ENCODE peak calls at places on chromosomes 3 and 15, in five cellular contexts. Y is AG09319, Q is GM23248, T is HTR-8/SVneo, A is SW480. W is an unnamed sample.

GRCh38 chr15:57556040-57556439 is 35.7 kb upstream of the MYZAP start:
- DNase-seq in Y (no peak), Q (no peak), T (no peak), A (no peak), W (no peak)

GRCh38 chr3:58093573-58094195 is 85.5 kb downstream of the FLNB start:
- DNase-seq in Y (no peak), Q (peak), T (peak), A (peak), W (no peak)

GRCh38 chr3:127784283-127784682 is 38.0 kb downstream of the MGLL start:
- DNase-seq in Y (no peak), Q (no peak), T (no peak), A (no peak), W (no peak)

GRCh38 chr15:77804210-77804609 is 171.5 kb upstream of the LINGO1 start:
- DNase-seq in Y (no peak), Q (peak), T (no peak), A (no peak), W (no peak)

GRCh38 chr15:94057305-94057704 is 174.1 kb upstream of the MCTP2 start:
- DNase-seq in Y (no peak), Q (no peak), T (no peak), A (no peak), W (no peak)

GRCh38 chr15:74775894-74776293 is 6.0 kb upstream of the CSK start:
- DNase-seq in Y (no peak), Q (no peak), T (no peak), A (no peak), W (no peak)

GRCh38 chr15:52943746-52944145 is 153.6 kb upstream of the ONECUT1 start:
- DNase-seq in Y (no peak), Q (no peak), T (no peak), A (no peak), W (no peak)

GRCh38 chr3:16595778-16596177 is 9.4 kb downstream of the DAZL start:
- DNase-seq in Y (no peak), Q (peak), T (no peak), A (peak), W (no peak)

GRCh38 chr15:25391971-25392733 is 46.7 kb downstream of the UBE3A start:
- DNase-seq in Y (peak), Q (peak), T (peak), A (no peak), W (peak)

GRCh38 chr3:134066539-134067310 is 37.0 kb upstream of the SLCO2A1 start:
- DNase-seq in Y (no peak), Q (peak), T (no peak), A (no peak), W (no peak)

GRCh38 chr15:69704685-69705084 is 252.1 kb downstream of the RPLP1 start:
- DNase-seq in Y (no peak), Q (peak), T (no peak), A (no peak), W (no peak)

GRCh38 chr15:23855947-23856346 is 168.8 kb upstream of the NDN start:
- DNase-seq in Y (no peak), Q (no peak), T (no peak), A (no peak), W (no peak)

GRCh38 chr15:89472785-89473256 is 23.6 kb downstream of the RHCG start:
- DNase-seq in Y (peak), Q (peak), T (peak), A (peak), W (no peak)

GRCh38 chr3:112394008-112394616 is 61.2 kb downstream of the CD200 start:
- DNase-seq in Y (no peak), Q (peak), T (no peak), A (no peak), W (no peak)

GRCh38 chr3:114902691-114903101 is 244.4 kb downstream of the ZBTB20 start:
- DNase-seq in Y (no peak), Q (peak), T (no peak), A (no peak), W (no peak)

GRCh38 chr3:65902304-65902793 is 136.4 kb downstream of the MAGI1 start:
- DNase-seq in Y (no peak), Q (no peak), T (no peak), A (no peak), W (no peak)

GRCh38 chr3:141412936-141413354 is 44.6 kb downstream of the ZBTB38 start:
- DNase-seq in Y (peak), Q (peak), T (no peak), A (no peak), W (no peak)

GRCh38 chr15:52417501-52417900 is 111.2 kb downstream of the MYO5A start:
- DNase-seq in Y (no peak), Q (peak), T (no peak), A (no peak), W (peak)

GRCh38 chr3:192772495-192772894 is 45.2 kb upstream of the FGF12 start:
- DNase-seq in Y (no peak), Q (peak), T (peak), A (peak), W (no peak)

GRCh38 chr15:39084683-39085530 is 496.0 kb upstream of the THBS1 start:
- DNase-seq in Y (peak), Q (peak), T (no peak), A (no peak), W (peak)

GRCh38 chr15:100256985-100257650 is 84.7 kb downstream of the ADAMTS17 start:
- DNase-seq in Y (no peak), Q (no peak), T (no peak), A (no peak), W (no peak)

GRCh38 chr3:42698216-42698910 is 4.2 kb downstream of the HHATL start:
- DNase-seq in Y (no peak), Q (no peak), T (no peak), A (no peak), W (no peak)

GRCh38 chr15:23629234-23629805 is 18.3 kb downstream of the MAGEL2 start:
- DNase-seq in Y (no peak), Q (peak), T (no peak), A (peak), W (no peak)

GRCh38 chr3:114565201-114565600 is 271.4 kb downstream of the TIGIT start:
- DNase-seq in Y (peak), Q (peak), T (no peak), A (no peak), W (no peak)

GRCh38 chr3:13105181-13105580 is 32.0 kb upstream of the IQSEC1 start:
- DNase-seq in Y (no peak), Q (no peak), T (no peak), A (no peak), W (no peak)

GRCh38 chr3:79139395-79140060 is 628.3 kb downstream of the ROBO1 start:
- DNase-seq in Y (no peak), Q (peak), T (no peak), A (no peak), W (no peak)

GRCh38 chr3:114293846-114294245 is at the start of gene TIGIT:
- DNase-seq in Y (no peak), Q (no peak), T (no peak), A (no peak), W (no peak)

GRCh38 chr3:16468114-16469098 is 45.1 kb downstream of the RFTN1 start:
- DNase-seq in Y (no peak), Q (no peak), T (no peak), A (no peak), W (no peak)